ENCODE peak calls at places on chromosome 5, in five cellular contexts. J is psoas muscle, T is colonic mucosa, X is gastrocnemius medialis, G is mammary epithelial cell. Y is an unnamed sample.

GRCh38 chr5:62330302-62330701 is 24.3 kb downstream of the KIF2A start:
- DNase-seq in T (no peak), G (no peak), J (no peak), X (no peak), Y (no peak)

GRCh38 chr5:168987540-168988300 is 313.2 kb downstream of the SLIT3 start:
- DNase-seq in T (peak; percentile 78), G (peak; percentile 55), J (peak; percentile 58), X (peak; percentile 30), Y (peak; percentile 87)

GRCh38 chr5:3604501-3604900 is 8.9 kb downstream of the IRX1 start:
- DNase-seq in G (peak; percentile 92), J (no peak), X (no peak), T (no peak), Y (no peak)

GRCh38 chr5:62431735-62432617 is 19.4 kb downstream of the IPO11 start:
- DNase-seq in X (peak; percentile 56), J (no peak), T (peak; percentile 24), G (no peak), Y (peak; percentile 48)

GRCh38 chr5:109352024-109352423 is 57.8 kb downstream of the PJA2 start:
- DNase-seq in T (no peak), X (no peak), G (no peak), J (no peak), Y (no peak)

GRCh38 chr5:136080483-136081180 is 51.8 kb downstream of the TGFBI start:
- DNase-seq in T (peak; percentile 98), G (peak; percentile 95), X (peak; percentile 61), J (peak; percentile 85), Y (peak; percentile 85)

GRCh38 chr5:157915638-157916037 is 56.7 kb upstream of the CLINT1 start:
- DNase-seq in T (peak; percentile 71), G (peak; percentile 9), X (peak; percentile 56), J (peak; percentile 72), Y (peak; percentile 96)

GRCh38 chr5:96736937-96737336 is 70.8 kb downstream of the ERAP1 start:
- DNase-seq in G (no peak), J (no peak), X (no peak), T (no peak), Y (no peak)

GRCh38 chr5:38757451-38758245 is 88.2 kb upstream of the OSMR start:
- DNase-seq in J (peak; percentile 23), T (no peak), X (no peak), G (no peak), Y (no peak)

GRCh38 chr5:177124486-177124991 is 9.0 kb upstream of the NSD1 start:
- DNase-seq in T (no peak), G (no peak), J (no peak), X (no peak), Y (no peak)

GRCh38 chr5:9125852-9126251 is 420.0 kb downstream of the SEMA5A start:
- DNase-seq in T (no peak), G (no peak), J (no peak), X (no peak), Y (no peak)

GRCh38 chr5:35129276-35129675 is 81.5 kb upstream of the AGXT2 start:
- DNase-seq in X (no peak), G (no peak), T (no peak), J (no peak), Y (no peak)

GRCh38 chr5:114116981-114117380 is 244.9 kb upstream of the KCNN2 start:
- DNase-seq in T (no peak), J (no peak), X (no peak), G (peak; percentile 4), Y (no peak)

GRCh38 chr5:76489877-76490688 is 87.0 kb downstream of the IQGAP2 start:
- DNase-seq in T (no peak), J (no peak), G (no peak), X (no peak), Y (no peak)

GRCh38 chr5:170307575-170308465 is 10.2 kb upstream of the LCP2 start:
- DNase-seq in X (peak; percentile 85), G (peak; percentile 92), J (peak; percentile 72), T (peak; percentile 39), Y (peak; percentile 72)

GRCh38 chr5:74638776-74639537 is 1.6 kb downstream of the ENC1 start:
- DNase-seq in X (no peak), J (no peak), G (no peak), T (peak; percentile 44), Y (no peak)

GRCh38 chr5:173247050-173247449 is 12.0 kb upstream of the NKX2-5 start:
- DNase-seq in X (no peak), T (no peak), J (no peak), G (no peak), Y (no peak)

GRCh38 chr5:14665949-14666741 is 1.6 kb downstream of the OTULIN start:
- DNase-seq in T (peak; percentile 50), G (peak; percentile 63), J (no peak), X (peak; percentile 30), Y (no peak)

GRCh38 chr5:168366124-168366523 is 74.7 kb downstream of the WWC1 start:
- DNase-seq in G (peak; percentile 63), J (no peak), T (no peak), X (no peak), Y (no peak)

GRCh38 chr5:100826133-100826532 is 76.9 kb downstream of the ST8SIA4 start:
- DNase-seq in G (no peak), J (no peak), X (no peak), T (no peak), Y (no peak)
- H3K4me1 ChIP-seq in G (peaks cover 14% of the 10 kb centered on the region), J (no peaks in the 10 kb centered on the region), X (no peaks in the 10 kb centered on the region), T (no peaks in the 10 kb centered on the region), Y (peaks cover 10% of the 10 kb centered on the region)

GRCh38 chr5:129120158-129120581 is 25.6 kb downstream of the ISOC1 start:
- DNase-seq in X (no peak), J (no peak), G (no peak), T (no peak), Y (no peak)

GRCh38 chr5:129122560-129122959 is 28.0 kb downstream of the ISOC1 start:
- DNase-seq in T (no peak), X (no peak), G (no peak), J (no peak), Y (no peak)

GRCh38 chr5:129125819-129126218 is 31.3 kb downstream of the ISOC1 start:
- DNase-seq in J (no peak), X (no peak), T (no peak), G (no peak), Y (no peak)
- H3K4me3 ChIP-seq in J (no peak overlapping the region), X (no peak overlapping the region), T (no peak overlapping the region), G (no peak overlapping the region), Y (no peak overlapping the region)

GRCh38 chr5:67081259-67081658 is 115.3 kb downstream of the CD180 start:
- DNase-seq in J (no peak), T (no peak), G (no peak), X (no peak), Y (no peak)
- H3K4me1 ChIP-seq in J (peaks cover 7% of the 10 kb centered on the region), T (no peaks in the 10 kb centered on the region), G (no peaks in the 10 kb centered on the region), X (peaks cover 3% of the 10 kb centered on the region), Y (no peaks in the 10 kb centered on the region)

DNA sequence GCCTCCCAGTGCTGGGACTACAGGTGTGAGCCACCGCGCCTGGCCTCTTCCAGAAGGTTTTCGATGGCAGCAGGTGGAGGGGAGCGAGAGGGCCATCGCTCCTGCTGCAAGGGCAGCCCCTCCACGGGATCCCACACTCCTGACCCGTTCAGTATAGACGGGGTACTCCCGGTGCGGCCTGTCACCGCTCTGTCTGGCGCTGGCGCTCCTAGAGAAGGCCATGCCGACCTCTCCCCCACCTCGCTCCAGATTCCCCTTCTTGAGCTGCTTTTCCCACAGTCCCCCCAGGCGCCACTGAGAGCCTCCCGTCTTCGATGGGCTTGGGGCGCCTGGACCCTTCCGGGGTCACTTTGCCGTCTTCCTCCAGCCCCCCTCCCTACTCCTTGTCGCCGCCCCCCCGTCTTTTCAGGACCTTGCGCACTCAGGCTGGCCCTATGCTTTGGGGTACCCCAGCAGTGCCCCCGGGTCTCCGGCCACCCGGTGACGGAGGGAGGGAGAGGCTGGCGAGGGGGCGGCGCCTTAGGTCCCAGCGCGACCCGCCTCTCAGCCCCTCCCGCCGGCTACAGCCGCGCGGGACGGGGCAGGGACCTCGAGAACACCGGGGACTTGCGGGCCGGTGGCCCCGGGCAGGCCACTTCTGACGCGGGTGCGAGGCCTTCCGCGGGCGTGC is 4.2 kb upstream of the SQSTM1 start:
- DNase-seq in G (no peak), X (no peak), J (peak; percentile 13), T (peak; percentile 43), Y (no peak)
- H3K4me3 ChIP-seq in G (no peak overlapping the region), X (peak overlapping the region; percentile 45), J (peak overlapping the region; percentile 99), T (peak overlapping the region; percentile 42), Y (peak overlapping the region; percentile 55)

GRCh38 chr5:140294753-140295152 is 8.1 kb downstream of the PFDN1 start:
- DNase-seq in T (no peak), J (no peak), X (no peak), G (no peak), Y (no peak)
- H3K4me1 ChIP-seq in T (no peaks in the 10 kb centered on the region), J (peaks cover 87% of the 10 kb centered on the region), X (peaks cover 86% of the 10 kb centered on the region), G (peaks cover 41% of the 10 kb centered on the region), Y (peaks cover 23% of the 10 kb centered on the region)

GRCh38 chr5:80240368-80240986 is 15.4 kb downstream of the SERINC5 start:
- DNase-seq in G (no peak), J (no peak), X (no peak), T (no peak), Y (no peak)

GRCh38 chr5:80237243-80237642 is 18.6 kb downstream of the SERINC5 start:
- DNase-seq in J (no peak), G (no peak), T (no peak), X (no peak), Y (no peak)

GRCh38 chr5:80238078-80238477 is 17.8 kb downstream of the SERINC5 start:
- DNase-seq in T (no peak), J (no peak), X (no peak), G (no peak), Y (no peak)

GRCh38 chr5:80239680-80240367 is 16.0 kb downstream of the SERINC5 start:
- DNase-seq in J (no peak), G (peak; percentile 27), X (no peak), T (no peak), Y (no peak)

GRCh38 chr5:80238778-80239679 is 16.8 kb downstream of the SERINC5 start:
- DNase-seq in X (peak; percentile 67), J (peak; percentile 69), G (peak; percentile 35), T (peak; percentile 76), Y (peak; percentile 72)
- H3K4me3 ChIP-seq in X (peak overlapping the region; percentile 18), J (peak overlapping the region; percentile 13), G (no peak overlapping the region), T (no peak overlapping the region), Y (no peak overlapping the region)